ENCODE peak calls at places on chromosome 13, in four cellular contexts. X, K, S and J are unnamed samples.

GRCh38 chr13:21668665-21669599 is 1.9 kb upstream of the FGF9 start:
- DNase-seq in K (no peak), X (no peak), S (peak; percentile 7), J (no peak)

GRCh38 chr13:109919715-109920375 is 133.5 kb upstream of the IRS2 start:
- DNase-seq in S (peak; percentile 37), X (no peak), K (no peak), J (no peak)

GRCh38 chr13:80052286-80052685 is 288.6 kb downstream of the SPRY2 start:
- DNase-seq in S (no peak), X (no peak), K (no peak), J (no peak)

GRCh38 chr13:66689037-66689619 is 541.0 kb downstream of the PCDH9 start:
- DNase-seq in S (no peak), K (no peak), X (no peak), J (no peak)

GRCh38 chr13:71274923-71275593 is 591.9 kb downstream of the DACH1 start:
- DNase-seq in S (no peak), K (no peak), X (no peak), J (no peak)

GRCh38 chr13:88217372-88217771 is 546.2 kb downstream of the SLITRK5 start:
- DNase-seq in S (no peak), K (no peak), X (no peak), J (no peak)

GRCh38 chr13:71922191-71922590 is 55.2 kb upstream of the DACH1 start:
- DNase-seq in K (no peak), S (peak; percentile 10), X (no peak), J (no peak)

GRCh38 chr13:21837841-21838551 is 167.1 kb downstream of the FGF9 start:
- DNase-seq in K (no peak), S (no peak), X (no peak), J (no peak)

GRCh38 chr13:61415749-61416148 is at the start of gene PCDH20:
- DNase-seq in S (no peak), X (no peak), K (no peak), J (no peak)

GRCh38 chr13:106284358-106284757 is 251.1 kb downstream of the EFNB2 start:
- DNase-seq in X (no peak), K (no peak), S (no peak), J (no peak)

GRCh38 chr13:113548778-113549621 is 35.6 kb upstream of the TFDP1 start:
- DNase-seq in S (no peak), K (no peak), X (no peak), J (no peak)

GRCh38 chr13:91384891-91385290 is 13.5 kb upstream of the GPC5 start:
- DNase-seq in K (no peak), S (no peak), X (no peak), J (no peak)

GRCh38 chr13:56561327-56561726 is 579.4 kb upstream of the PRR20A start:
- DNase-seq in S (no peak), X (no peak), K (no peak), J (no peak)

GRCh38 chr13:105008606-105009005 is 1526.9 kb downstream of the EFNB2 start:
- DNase-seq in S (peak; percentile 72), X (no peak), K (no peak), J (no peak)

GRCh38 chr13:21730186-21730880 is 59.5 kb downstream of the FGF9 start:
- DNase-seq in X (no peak), K (no peak), S (no peak), J (no peak)

GRCh38 chr13:102556806-102557205 is 40.0 kb upstream of the TPP2 start:
- DNase-seq in S (no peak), K (no peak), X (no peak), J (no peak)

GRCh38 chr13:102550507-102550906 is 46.3 kb upstream of the TPP2 start:
- DNase-seq in X (no peak), S (no peak), K (no peak), J (no peak)

GRCh38 chr13:102561933-102562332 is 34.9 kb upstream of the TPP2 start:
- DNase-seq in K (no peak), X (no peak), S (no peak), J (no peak)

GRCh38 chr13:102558029-102558428 is 38.8 kb upstream of the TPP2 start:
- DNase-seq in X (no peak), S (no peak), K (no peak), J (no peak)

DNA sequence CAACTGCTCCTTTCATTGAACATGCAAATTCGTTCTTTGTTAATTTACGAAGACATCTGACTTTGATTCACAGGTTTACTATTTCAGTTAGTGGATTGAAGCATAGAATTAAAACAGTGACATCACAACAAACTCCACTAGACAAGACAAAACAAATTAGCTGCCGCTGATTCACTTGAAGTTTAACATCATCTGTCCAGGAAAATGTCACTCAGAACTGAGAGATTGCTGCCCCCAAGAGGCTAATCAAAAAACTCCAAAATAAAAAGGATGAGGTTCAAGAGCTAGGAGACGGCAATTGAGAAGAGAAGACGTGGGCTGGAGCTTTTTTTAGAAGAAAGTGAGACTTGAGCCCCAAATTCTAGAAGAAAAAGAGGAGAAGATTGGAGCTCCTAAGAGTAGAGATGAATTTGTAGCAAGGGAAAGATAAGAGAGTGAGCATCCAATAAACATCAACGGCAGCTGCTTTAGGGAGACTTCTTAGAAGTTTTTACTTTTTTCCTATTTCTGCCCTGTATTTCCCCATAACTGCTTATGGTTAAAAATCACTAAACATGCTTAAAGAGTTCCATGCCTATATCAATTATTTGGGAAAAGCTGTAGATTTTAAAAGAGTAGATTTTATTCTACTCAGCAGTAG is 40.8 kb upstream of the TPP2 start:
- DNase-seq in K (no peak), X (no peak), S (peak; percentile 36), J (no peak)
- TF ChIP-seq CTCF in K (peak; percentile 30), X (no peak), S (peak; percentile 68), J (peak; percentile 34)

GRCh38 chr13:98755729-98756128 is 3.3 kb upstream of the SLC15A1 start:
- DNase-seq in X (no peak), S (no peak), K (no peak), J (no peak)

GRCh38 chr13:98766716-98767115 is 14.2 kb upstream of the SLC15A1 start:
- DNase-seq in X (no peak), K (no peak), S (no peak), J (no peak)

GRCh38 chr13:98761979-98762616 is 9.6 kb upstream of the SLC15A1 start:
- DNase-seq in X (no peak), S (no peak), K (no peak), J (no peak)

GRCh38 chr13:98766120-98766519 is 13.6 kb upstream of the SLC15A1 start:
- DNase-seq in K (no peak), S (no peak), X (no peak), J (no peak)

DNA sequence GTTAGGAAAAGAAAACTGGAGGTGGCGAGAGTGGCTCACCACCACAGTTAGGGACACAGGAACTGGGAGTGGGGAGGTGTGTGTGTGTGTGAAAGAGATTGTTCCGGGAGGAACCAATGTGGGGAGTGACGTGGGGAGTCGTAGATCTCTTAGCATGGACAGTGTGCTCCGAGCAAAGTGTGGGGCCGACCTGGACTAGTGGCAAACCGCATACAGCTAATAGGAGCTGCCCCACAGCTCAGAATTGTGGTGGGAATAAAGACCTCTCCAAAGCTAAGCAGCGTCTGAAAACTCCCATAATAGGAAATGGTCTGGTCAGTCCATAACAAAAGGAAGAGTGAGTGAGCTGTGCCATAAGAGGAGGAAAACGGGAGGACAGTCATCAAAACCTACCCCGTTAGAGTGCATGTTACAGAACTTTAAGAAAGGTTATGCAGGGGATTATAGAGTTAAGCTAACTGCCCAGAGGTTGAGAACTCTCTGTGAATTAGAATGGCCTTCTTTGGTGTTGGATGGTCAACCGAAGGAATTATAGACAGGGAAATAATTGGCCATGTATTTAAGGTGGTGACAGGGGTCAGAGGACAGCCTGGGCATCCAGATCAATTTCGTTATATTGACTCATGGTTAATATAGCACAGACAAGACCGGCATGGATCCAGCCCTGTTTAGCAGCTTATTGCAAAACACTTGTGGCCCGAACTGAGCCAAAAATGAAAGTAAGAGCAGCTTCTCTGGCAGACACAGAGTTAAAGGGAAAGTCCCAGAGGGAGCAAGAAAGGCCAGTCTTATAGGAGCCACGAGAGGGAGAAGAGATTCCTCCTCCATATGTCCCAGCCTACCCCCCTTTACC is 8.9 kb upstream of the SLC15A1 start:
- DNase-seq in X (no peak), K (no peak), S (peak; percentile 54), J (no peak)
- TF ChIP-seq CTCF in X (no peak), K (no peak), S (no peak), J (no peak)

GRCh38 chr13:46142692-46143238 is 37.9 kb upstream of the CPB2 start:
- DNase-seq in X (no peak), S (no peak), K (no peak), J (no peak)
- TF ChIP-seq CTCF in X (no peak), S (no peak), K (no peak), J (no peak)

GRCh38 chr13:19959141-19959830 is 759 bp downstream of the ZMYM2 start:
- DNase-seq in X (peak; percentile 53), K (peak; percentile 8), S (peak; percentile 38), J (peak; percentile 7)
- TF ChIP-seq CTCF in X (peak; percentile 43), K (peak; percentile 23), S (peak; percentile 43), J (peak; percentile 14)

GRCh38 chr13:41848435-41849255 is 112.3 kb downstream of the VWA8 start:
- DNase-seq in X (no peak), K (no peak), S (peak; percentile 38), J (no peak)
- TF ChIP-seq CTCF in X (no peak), K (no peak), S (peak; percentile 24), J (no peak)

DNA sequence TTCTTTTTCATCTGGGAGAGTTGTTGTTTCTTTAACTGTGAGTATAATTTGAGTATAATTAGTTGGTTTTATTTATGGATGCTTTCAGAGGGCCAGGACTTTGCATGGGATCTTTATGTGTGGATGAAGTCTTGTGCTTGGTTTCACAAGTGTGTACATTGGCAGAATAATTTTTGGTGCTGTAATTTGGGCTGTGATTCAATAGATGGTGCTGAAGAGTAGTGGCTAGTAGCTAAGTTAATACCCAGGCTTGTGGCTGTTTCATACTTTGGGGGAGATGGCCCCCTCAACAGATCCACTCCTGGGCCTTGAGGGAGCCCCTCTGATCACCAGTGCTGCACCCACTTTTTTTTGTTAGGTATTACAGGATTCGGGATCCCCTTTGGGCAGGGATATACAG is 1142.4 kb downstream of the SLITRK1 start:
- DNase-seq in K (no peak), X (no peak), S (peak; percentile 25), J (no peak)
- TF ChIP-seq CTCF in K (no peak), X (no peak), S (peak; percentile 44), J (no peak)

DNA sequence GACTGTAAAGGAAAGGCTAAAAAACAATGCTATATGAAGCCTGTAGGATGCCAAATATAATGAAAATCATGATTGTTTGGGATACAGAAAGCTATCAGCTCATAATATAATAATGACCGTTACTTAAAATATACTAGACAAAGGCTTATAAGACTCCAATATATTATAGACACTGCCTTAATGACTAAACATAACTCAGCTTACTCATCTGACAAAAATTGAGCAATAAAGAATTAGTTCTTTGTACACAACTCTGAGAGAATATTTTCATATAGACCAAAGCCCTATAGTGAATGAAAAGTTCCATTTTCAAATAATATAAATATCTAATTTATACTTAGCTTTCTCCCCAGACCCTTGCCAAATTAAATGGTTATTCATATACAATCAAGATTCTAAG is 283.3 kb downstream of the DIAPH3 start:
- DNase-seq in X (no peak), K (no peak), S (no peak), J (no peak)
- TF ChIP-seq CTCF in X (no peak), K (no peak), S (no peak), J (no peak)

DNA sequence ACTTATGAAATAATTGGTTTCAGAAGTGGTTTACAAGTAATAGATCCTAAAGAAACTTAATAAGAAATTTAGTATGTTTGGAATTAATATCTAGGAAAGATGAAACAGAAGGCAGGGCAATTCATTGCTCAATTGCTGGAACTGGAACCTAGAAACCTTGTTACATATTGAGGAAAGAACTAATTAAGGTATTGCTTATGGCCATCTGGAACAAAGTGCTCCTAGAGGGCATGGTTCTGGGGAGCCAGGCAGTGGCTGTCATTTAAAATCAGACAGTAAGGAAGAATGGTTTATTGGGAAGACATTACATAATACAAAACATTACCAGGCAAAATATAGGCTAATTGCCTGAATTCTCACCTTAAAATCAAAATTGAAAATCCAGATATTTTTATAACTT is 224.1 kb downstream of the SLITRK6 start:
- DNase-seq in K (no peak), X (no peak), S (no peak), J (no peak)
- TF ChIP-seq CTCF in K (no peak), X (no peak), S (no peak), J (no peak)